ENCODE peak calls at places on chromosomes 3 and 15, in nine cellular contexts. One of them, this sample, is unnamed.

GRCh38 chr15:49926731-49927130 is 192.3 kb downstream of the ATP8B4 start:
- DNase-seq in RWPE2: no peak
- DNase-seq in neural progenitor cell: no peak
- DNase-seq in thoracic aorta: no peak
- DNase-seq in fibroblast of lung: no peak
- DNase-seq in tibial artery: no peak
- DNase-seq in brain microvascular endothelial cell: no peak
- DNase-seq in upper lobe of right lung: no peak
- DNase-seq in colonic mucosa: no peak
- DNase-seq in this sample: no peak

GRCh38 chr3:54164192-54164975 is 42.0 kb downstream of the CACNA2D3 start:
- DNase-seq in RWPE2: no peak
- DNase-seq in neural progenitor cell: no peak
- DNase-seq in thoracic aorta: no peak
- DNase-seq in fibroblast of lung: no peak
- DNase-seq in tibial artery: no peak
- DNase-seq in brain microvascular endothelial cell: no peak
- DNase-seq in upper lobe of right lung: no peak
- DNase-seq in colonic mucosa: no peak
- DNase-seq in this sample: no peak

GRCh38 chr3:196868297-196868661 is 559 bp downstream of the SENP5 start:
- DNase-seq in RWPE2: peak; percentile 57
- DNase-seq in neural progenitor cell: peak; percentile 60
- DNase-seq in thoracic aorta: no peak
- DNase-seq in fibroblast of lung: peak; percentile 32
- DNase-seq in tibial artery: no peak
- DNase-seq in brain microvascular endothelial cell: peak; percentile 18
- DNase-seq in upper lobe of right lung: no peak
- DNase-seq in colonic mucosa: peak; percentile 28
- DNase-seq in this sample: no peak

GRCh38 chr15:72222433-72222832 is 8.6 kb downstream of the PKM start:
- DNase-seq in RWPE2: peak; percentile 99
- DNase-seq in neural progenitor cell: no peak
- DNase-seq in thoracic aorta: peak; percentile 28
- DNase-seq in fibroblast of lung: peak; percentile 35
- DNase-seq in tibial artery: peak; percentile 47
- DNase-seq in brain microvascular endothelial cell: no peak
- DNase-seq in upper lobe of right lung: no peak
- DNase-seq in colonic mucosa: no peak
- DNase-seq in this sample: no peak

GRCh38 chr3:145248928-145249327 is 912.1 kb downstream of the PLOD2 start:
- DNase-seq in RWPE2: no peak
- DNase-seq in neural progenitor cell: no peak
- DNase-seq in thoracic aorta: no peak
- DNase-seq in fibroblast of lung: no peak
- DNase-seq in tibial artery: no peak
- DNase-seq in brain microvascular endothelial cell: no peak
- DNase-seq in upper lobe of right lung: no peak
- DNase-seq in colonic mucosa: no peak
- DNase-seq in this sample: no peak

GRCh38 chr3:31815006-31815405 is 166.1 kb downstream of the OSBPL10 start:
- DNase-seq in RWPE2: no peak
- DNase-seq in neural progenitor cell: no peak
- DNase-seq in thoracic aorta: no peak
- DNase-seq in fibroblast of lung: peak; percentile 23
- DNase-seq in tibial artery: no peak
- DNase-seq in brain microvascular endothelial cell: no peak
- DNase-seq in upper lobe of right lung: no peak
- DNase-seq in colonic mucosa: no peak
- DNase-seq in this sample: no peak

GRCh38 chr3:108037770-108038169 is 53.1 kb downstream of the CD47 start:
- DNase-seq in RWPE2: no peak
- DNase-seq in neural progenitor cell: no peak
- DNase-seq in thoracic aorta: no peak
- DNase-seq in fibroblast of lung: no peak
- DNase-seq in tibial artery: no peak
- DNase-seq in brain microvascular endothelial cell: no peak
- DNase-seq in upper lobe of right lung: no peak
- DNase-seq in colonic mucosa: no peak
- DNase-seq in this sample: no peak

GRCh38 chr3:122991236-122991985 is 36.2 kb downstream of the SEMA5B start:
- DNase-seq in RWPE2: no peak
- DNase-seq in neural progenitor cell: no peak
- DNase-seq in thoracic aorta: no peak
- DNase-seq in fibroblast of lung: no peak
- DNase-seq in tibial artery: no peak
- DNase-seq in brain microvascular endothelial cell: no peak
- DNase-seq in upper lobe of right lung: no peak
- DNase-seq in colonic mucosa: no peak
- DNase-seq in this sample: no peak

GRCh38 chr15:40598126-40598525 is 4.1 kb downstream of the KNL1 start:
- DNase-seq in RWPE2: no peak
- DNase-seq in neural progenitor cell: no peak
- DNase-seq in thoracic aorta: no peak
- DNase-seq in fibroblast of lung: peak; percentile 6
- DNase-seq in tibial artery: no peak
- DNase-seq in brain microvascular endothelial cell: no peak
- DNase-seq in upper lobe of right lung: no peak
- DNase-seq in colonic mucosa: no peak
- DNase-seq in this sample: no peak

GRCh38 chr3:197961582-197961945 is 1.5 kb downstream of the LMLN start:
- DNase-seq in RWPE2: no peak
- DNase-seq in neural progenitor cell: no peak
- DNase-seq in thoracic aorta: no peak
- DNase-seq in fibroblast of lung: no peak
- DNase-seq in tibial artery: no peak
- DNase-seq in brain microvascular endothelial cell: no peak
- DNase-seq in upper lobe of right lung: no peak
- DNase-seq in colonic mucosa: no peak
- DNase-seq in this sample: no peak

GRCh38 chr3:154730221-154730620 is 300.2 kb upstream of the GPR149 start:
- DNase-seq in RWPE2: no peak
- DNase-seq in neural progenitor cell: no peak
- DNase-seq in thoracic aorta: no peak
- DNase-seq in fibroblast of lung: no peak
- DNase-seq in tibial artery: no peak
- DNase-seq in brain microvascular endothelial cell: no peak
- DNase-seq in upper lobe of right lung: no peak
- DNase-seq in colonic mucosa: no peak
- DNase-seq in this sample: no peak

GRCh38 chr15:35886765-35887164 is 340.8 kb upstream of the DPH6 start:
- DNase-seq in RWPE2: no peak
- DNase-seq in neural progenitor cell: no peak
- DNase-seq in thoracic aorta: no peak
- DNase-seq in fibroblast of lung: peak; percentile 50
- DNase-seq in tibial artery: no peak
- DNase-seq in brain microvascular endothelial cell: no peak
- DNase-seq in upper lobe of right lung: no peak
- DNase-seq in colonic mucosa: no peak
- DNase-seq in this sample: no peak

GRCh38 chr3:197241173-197241572 is 57.2 kb downstream of the DLG1 start:
- DNase-seq in RWPE2: no peak
- DNase-seq in neural progenitor cell: no peak
- DNase-seq in thoracic aorta: no peak
- DNase-seq in fibroblast of lung: peak; percentile 40
- DNase-seq in tibial artery: no peak
- DNase-seq in brain microvascular endothelial cell: no peak
- DNase-seq in upper lobe of right lung: no peak
- DNase-seq in colonic mucosa: no peak
- DNase-seq in this sample: no peak

GRCh38 chr15:40048155-40048792 is 9.3 kb upstream of the SRP14 start:
- DNase-seq in RWPE2: no peak
- DNase-seq in neural progenitor cell: no peak
- DNase-seq in thoracic aorta: no peak
- DNase-seq in fibroblast of lung: no peak
- DNase-seq in tibial artery: no peak
- DNase-seq in brain microvascular endothelial cell: no peak
- DNase-seq in upper lobe of right lung: no peak
- DNase-seq in colonic mucosa: no peak
- DNase-seq in this sample: no peak

GRCh38 chr3:54785976-54786375 is 141.9 kb downstream of the LRTM1 start:
- DNase-seq in RWPE2: no peak
- DNase-seq in neural progenitor cell: no peak
- DNase-seq in thoracic aorta: no peak
- DNase-seq in fibroblast of lung: no peak
- DNase-seq in tibial artery: no peak
- DNase-seq in brain microvascular endothelial cell: no peak
- DNase-seq in upper lobe of right lung: no peak
- DNase-seq in colonic mucosa: no peak
- DNase-seq in this sample: no peak

GRCh38 chr3:6220361-6220957 is 640.5 kb upstream of the GRM7 start:
- DNase-seq in RWPE2: no peak
- DNase-seq in neural progenitor cell: no peak
- DNase-seq in thoracic aorta: no peak
- DNase-seq in fibroblast of lung: no peak
- DNase-seq in tibial artery: no peak
- DNase-seq in brain microvascular endothelial cell: no peak
- DNase-seq in upper lobe of right lung: no peak
- DNase-seq in colonic mucosa: no peak
- DNase-seq in this sample: no peak

GRCh38 chr15:64447536-64448315 is 12.7 kb upstream of the ZNF609 start:
- DNase-seq in RWPE2: no peak
- DNase-seq in neural progenitor cell: no peak
- DNase-seq in thoracic aorta: no peak
- DNase-seq in fibroblast of lung: no peak
- DNase-seq in tibial artery: no peak
- DNase-seq in brain microvascular endothelial cell: no peak
- DNase-seq in upper lobe of right lung: no peak
- DNase-seq in colonic mucosa: no peak
- DNase-seq in this sample: no peak

GRCh38 chr15:48695088-48695834 is 49.8 kb upstream of the FBN1 start:
- DNase-seq in RWPE2: no peak
- DNase-seq in neural progenitor cell: no peak
- DNase-seq in thoracic aorta: no peak
- DNase-seq in fibroblast of lung: peak; percentile 98
- DNase-seq in tibial artery: no peak
- DNase-seq in brain microvascular endothelial cell: peak; percentile 87
- DNase-seq in upper lobe of right lung: no peak
- DNase-seq in colonic mucosa: no peak
- DNase-seq in this sample: no peak

GRCh38 chr3:137845161-137845560 is 81.0 kb downstream of the SOX14 start:
- DNase-seq in RWPE2: no peak
- DNase-seq in neural progenitor cell: peak; percentile 61
- DNase-seq in thoracic aorta: no peak
- DNase-seq in fibroblast of lung: no peak
- DNase-seq in tibial artery: no peak
- DNase-seq in brain microvascular endothelial cell: no peak
- DNase-seq in upper lobe of right lung: no peak
- DNase-seq in colonic mucosa: no peak
- DNase-seq in this sample: no peak

DNA sequence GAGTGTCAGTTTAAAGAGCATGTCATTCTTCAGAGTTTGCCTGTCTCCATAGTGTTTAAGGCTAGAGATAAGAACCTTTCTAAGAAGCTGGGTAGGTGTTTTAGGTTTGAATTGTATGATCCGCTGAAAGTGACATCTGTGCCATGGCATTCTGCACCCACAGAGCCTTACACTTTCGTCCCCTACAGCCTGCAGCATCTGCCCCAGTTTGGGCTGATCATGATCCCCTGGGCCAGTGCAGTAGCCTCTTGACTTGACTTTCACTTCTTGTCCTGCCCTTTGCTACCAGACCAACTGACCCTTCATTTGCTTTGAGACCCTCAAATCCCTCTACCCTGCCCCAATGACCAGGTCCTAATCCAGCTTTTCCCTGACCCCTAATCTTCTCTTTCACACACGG is 81.6 kb downstream of the SOX14 start:
- DNase-seq in RWPE2: no peak
- DNase-seq in neural progenitor cell: peak; percentile 21
- DNase-seq in thoracic aorta: no peak
- DNase-seq in fibroblast of lung: no peak
- DNase-seq in tibial artery: no peak
- DNase-seq in brain microvascular endothelial cell: no peak
- DNase-seq in upper lobe of right lung: no peak
- DNase-seq in colonic mucosa: no peak
- DNase-seq in this sample: no peak
- H3K27me3 ChIP-seq in RWPE2: peaks cover 10% of the 10 kb centered on the region
- H3K27me3 ChIP-seq in neural progenitor cell: peaks cover 16% of the 10 kb centered on the region
- H3K27me3 ChIP-seq in thoracic aorta: no peaks in the 10 kb centered on the region
- H3K27me3 ChIP-seq in fibroblast of lung: no peaks in the 10 kb centered on the region
- H3K27me3 ChIP-seq in tibial artery: peaks cover 3% of the 10 kb centered on the region
- H3K27me3 ChIP-seq in brain microvascular endothelial cell: no peaks in the 10 kb centered on the region
- H3K27me3 ChIP-seq in upper lobe of right lung: no peaks in the 10 kb centered on the region
- H3K27me3 ChIP-seq in colonic mucosa: no peaks in the 10 kb centered on the region
- H3K27me3 ChIP-seq in this sample: no peaks in the 10 kb centered on the region

GRCh38 chr3:4504340-4505261 is 11.5 kb downstream of the ITPR1 start:
- DNase-seq in RWPE2: no peak
- DNase-seq in neural progenitor cell: no peak
- DNase-seq in thoracic aorta: no peak
- DNase-seq in fibroblast of lung: no peak
- DNase-seq in tibial artery: no peak
- DNase-seq in brain microvascular endothelial cell: no peak
- DNase-seq in upper lobe of right lung: no peak
- DNase-seq in colonic mucosa: peak; percentile 83
- DNase-seq in this sample: peak; percentile 52
- H3K4me3 ChIP-seq in RWPE2: no peak overlapping the region
- H3K4me3 ChIP-seq in neural progenitor cell: no peak overlapping the region
- H3K4me3 ChIP-seq in thoracic aorta: peak overlapping the region; percentile 51
- H3K4me3 ChIP-seq in fibroblast of lung: peak overlapping the region; percentile 1
- H3K4me3 ChIP-seq in tibial artery: peak overlapping the region; percentile 45
- H3K4me3 ChIP-seq in brain microvascular endothelial cell: no peak overlapping the region
- H3K4me3 ChIP-seq in upper lobe of right lung: peak overlapping the region; percentile 23
- H3K4me3 ChIP-seq in colonic mucosa: no peak overlapping the region
- H3K4me3 ChIP-seq in this sample: peak overlapping the region; percentile 17

GRCh38 chr3:32815812-32816438 is 1.9 kb upstream of the TRIM71 start:
- DNase-seq in RWPE2: no peak
- DNase-seq in neural progenitor cell: peak; percentile 60
- DNase-seq in thoracic aorta: no peak
- DNase-seq in fibroblast of lung: no peak
- DNase-seq in tibial artery: no peak
- DNase-seq in brain microvascular endothelial cell: no peak
- DNase-seq in upper lobe of right lung: no peak
- DNase-seq in colonic mucosa: no peak
- DNase-seq in this sample: no peak
- H3K27me3 ChIP-seq in RWPE2: peaks cover 60% of the 10 kb centered on the region
- H3K27me3 ChIP-seq in neural progenitor cell: no peaks in the 10 kb centered on the region
- H3K27me3 ChIP-seq in thoracic aorta: peaks cover 26% of the 10 kb centered on the region
- H3K27me3 ChIP-seq in fibroblast of lung: peaks cover 47% of the 10 kb centered on the region
- H3K27me3 ChIP-seq in tibial artery: peaks cover 53% of the 10 kb centered on the region
- H3K27me3 ChIP-seq in brain microvascular endothelial cell: peaks cover 53% of the 10 kb centered on the region
- H3K27me3 ChIP-seq in upper lobe of right lung: peaks cover 35% of the 10 kb centered on the region
- H3K27me3 ChIP-seq in colonic mucosa: peaks cover 53% of the 10 kb centered on the region
- H3K27me3 ChIP-seq in this sample: no peaks in the 10 kb centered on the region

DNA sequence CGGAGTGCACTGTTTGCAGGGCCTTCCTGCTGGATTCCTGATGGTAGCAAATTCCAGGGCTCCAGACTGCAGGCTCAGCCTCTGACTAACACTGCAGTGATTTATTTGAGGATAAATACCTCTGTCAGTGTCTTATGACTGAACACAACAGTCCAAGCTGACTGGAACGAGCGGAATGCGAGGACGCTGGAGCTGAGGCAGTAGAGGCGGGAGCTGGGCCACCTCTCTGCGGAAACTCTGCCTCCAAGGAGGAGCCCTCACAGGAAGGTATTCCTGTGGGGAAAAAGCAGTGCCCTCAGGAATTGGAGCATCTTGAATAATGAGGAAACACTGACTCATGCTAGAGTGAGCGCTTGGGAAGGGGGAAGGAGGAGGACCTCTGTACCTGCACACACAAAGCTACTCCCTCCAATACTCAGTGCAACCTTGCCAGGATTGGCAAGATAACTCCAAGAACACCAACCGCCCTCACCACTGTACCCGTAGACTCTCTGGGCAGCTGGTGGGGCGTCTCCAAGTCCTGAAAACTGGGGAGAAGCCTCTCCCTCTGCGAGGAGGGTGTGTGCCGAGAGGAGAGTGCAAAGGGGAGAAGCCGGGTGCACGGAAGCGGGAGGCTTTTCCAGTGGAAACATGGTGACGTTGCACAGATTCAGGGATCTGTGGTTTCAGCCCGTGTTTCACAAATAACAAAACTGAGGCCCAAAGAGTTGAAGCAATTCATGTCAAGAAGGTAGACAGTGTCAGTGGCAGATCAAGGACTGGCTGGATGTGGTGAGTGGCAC is 43.0 kb downstream of the VGLL4 start:
- DNase-seq in RWPE2: peak; percentile 97
- DNase-seq in neural progenitor cell: peak; percentile 86
- DNase-seq in thoracic aorta: peak; percentile 72
- DNase-seq in fibroblast of lung: peak; percentile 100
- DNase-seq in tibial artery: peak; percentile 75
- DNase-seq in brain microvascular endothelial cell: peak; percentile 98
- DNase-seq in upper lobe of right lung: peak; percentile 71
- DNase-seq in colonic mucosa: no peak
- DNase-seq in this sample: peak; percentile 72
- H3K4me3 ChIP-seq in RWPE2: no peak overlapping the region
- H3K4me3 ChIP-seq in neural progenitor cell: no peak overlapping the region
- H3K4me3 ChIP-seq in thoracic aorta: peak overlapping the region; percentile 22
- H3K4me3 ChIP-seq in fibroblast of lung: no peak overlapping the region
- H3K4me3 ChIP-seq in tibial artery: no peak overlapping the region
- H3K4me3 ChIP-seq in brain microvascular endothelial cell: no peak overlapping the region
- H3K4me3 ChIP-seq in upper lobe of right lung: no peak overlapping the region
- H3K4me3 ChIP-seq in colonic mucosa: no peak overlapping the region
- H3K4me3 ChIP-seq in this sample: no peak overlapping the region

This sample was measured in ovary.